ENCODE peak calls at places on chromosomes 13 and 19, in ten cellular contexts. One of them, this sample, is unnamed.
A peak's percentile ranks its signal among the peaks of the same experiment; 100 is the strongest.

GRCh38 chr19:17448190-17448967 is at the start of gene TMEM221:
- DNase-seq in neural progenitor cell: peak; percentile 83
- DNase-seq in NCI-H226: peak; percentile 34
- DNase-seq in HS-5: no peak
- DNase-seq in activated naive CD4-positive, alpha-beta T cell: peak; percentile 56
- DNase-seq in hepatic stellate cell: peak; percentile 72
- DNase-seq in H54: no peak
- DNase-seq in mucosa of descending colon: peak; percentile 61
- DNase-seq in GM19239: peak; percentile 60
- DNase-seq in A172: no peak
- DNase-seq in this sample: no peak

GRCh38 chr13:64078025-64078424 is 2662.4 kb upstream of the PCDH20 start:
- DNase-seq in neural progenitor cell: no peak
- DNase-seq in NCI-H226: no peak
- DNase-seq in HS-5: no peak
- DNase-seq in activated naive CD4-positive, alpha-beta T cell: no peak
- DNase-seq in hepatic stellate cell: no peak
- DNase-seq in H54: no peak
- DNase-seq in mucosa of descending colon: no peak
- DNase-seq in GM19239: no peak
- DNase-seq in A172: no peak
- DNase-seq in this sample: no peak

GRCh38 chr19:46886546-46887239 is 25.9 kb downstream of the ARHGAP35 start:
- DNase-seq in neural progenitor cell: no peak
- DNase-seq in NCI-H226: peak; percentile 70
- DNase-seq in HS-5: no peak
- DNase-seq in activated naive CD4-positive, alpha-beta T cell: no peak
- DNase-seq in hepatic stellate cell: no peak
- DNase-seq in H54: no peak
- DNase-seq in mucosa of descending colon: no peak
- DNase-seq in GM19239: no peak
- DNase-seq in A172: peak; percentile 25
- DNase-seq in this sample: no peak

GRCh38 chr19:53991224-53992113 is at the start of gene CACNG6:
- DNase-seq in neural progenitor cell: peak; percentile 72
- DNase-seq in NCI-H226: peak; percentile 43
- DNase-seq in HS-5: no peak
- DNase-seq in activated naive CD4-positive, alpha-beta T cell: no peak
- DNase-seq in hepatic stellate cell: peak; percentile 63
- DNase-seq in H54: peak; percentile 95
- DNase-seq in mucosa of descending colon: no peak
- DNase-seq in GM19239: no peak
- DNase-seq in A172: peak; percentile 61
- DNase-seq in this sample: no peak

GRCh38 chr13:98220188-98220765 is 43.2 kb upstream of the RNF113B start:
- DNase-seq in neural progenitor cell: no peak
- DNase-seq in NCI-H226: no peak
- DNase-seq in HS-5: no peak
- DNase-seq in activated naive CD4-positive, alpha-beta T cell: no peak
- DNase-seq in hepatic stellate cell: no peak
- DNase-seq in H54: no peak
- DNase-seq in mucosa of descending colon: no peak
- DNase-seq in GM19239: no peak
- DNase-seq in A172: no peak
- DNase-seq in this sample: no peak

GRCh38 chr13:28220166-28220565 is 81.8 kb downstream of the PAN3 start:
- DNase-seq in neural progenitor cell: no peak
- DNase-seq in NCI-H226: peak; percentile 1
- DNase-seq in HS-5: no peak
- DNase-seq in activated naive CD4-positive, alpha-beta T cell: no peak
- DNase-seq in hepatic stellate cell: no peak
- DNase-seq in H54: no peak
- DNase-seq in mucosa of descending colon: no peak
- DNase-seq in GM19239: no peak
- DNase-seq in A172: no peak
- DNase-seq in this sample: no peak

GRCh38 chr13:25901460-25902376 is 150.1 kb downstream of the SHISA2 start:
- DNase-seq in neural progenitor cell: no peak
- DNase-seq in NCI-H226: peak; percentile 74
- DNase-seq in HS-5: peak; percentile 49
- DNase-seq in activated naive CD4-positive, alpha-beta T cell: no peak
- DNase-seq in hepatic stellate cell: no peak
- DNase-seq in H54: no peak
- DNase-seq in mucosa of descending colon: no peak
- DNase-seq in GM19239: peak; percentile 10
- DNase-seq in A172: peak; percentile 87
- DNase-seq in this sample: peak; percentile 64

GRCh38 chr19:1510442-1510806 is 2.4 kb downstream of the ADAMTSL5 start:
- DNase-seq in neural progenitor cell: peak; percentile 65
- DNase-seq in NCI-H226: no peak
- DNase-seq in HS-5: no peak
- DNase-seq in activated naive CD4-positive, alpha-beta T cell: no peak
- DNase-seq in hepatic stellate cell: no peak
- DNase-seq in H54: no peak
- DNase-seq in mucosa of descending colon: no peak
- DNase-seq in GM19239: no peak
- DNase-seq in A172: no peak
- DNase-seq in this sample: no peak

GRCh38 chr13:75384881-75385707 is 96.9 kb downstream of the TBC1D4 start:
- DNase-seq in neural progenitor cell: no peak
- DNase-seq in NCI-H226: no peak
- DNase-seq in HS-5: no peak
- DNase-seq in activated naive CD4-positive, alpha-beta T cell: no peak
- DNase-seq in hepatic stellate cell: no peak
- DNase-seq in H54: no peak
- DNase-seq in mucosa of descending colon: no peak
- DNase-seq in GM19239: no peak
- DNase-seq in A172: no peak
- DNase-seq in this sample: no peak

GRCh38 chr19:18173054-18173571 is 500 bp upstream of the IFI30 start:
- DNase-seq in neural progenitor cell: no peak
- DNase-seq in NCI-H226: no peak
- DNase-seq in HS-5: no peak
- DNase-seq in activated naive CD4-positive, alpha-beta T cell: no peak
- DNase-seq in hepatic stellate cell: peak; percentile 89
- DNase-seq in H54: no peak
- DNase-seq in mucosa of descending colon: peak; percentile 87
- DNase-seq in GM19239: no peak
- DNase-seq in A172: no peak
- DNase-seq in this sample: no peak

GRCh38 chr13:61410669-61411297 is 4.9 kb downstream of the PCDH20 start:
- DNase-seq in neural progenitor cell: peak; percentile 16
- DNase-seq in NCI-H226: no peak
- DNase-seq in HS-5: no peak
- DNase-seq in activated naive CD4-positive, alpha-beta T cell: no peak
- DNase-seq in hepatic stellate cell: no peak
- DNase-seq in H54: no peak
- DNase-seq in mucosa of descending colon: no peak
- DNase-seq in GM19239: no peak
- DNase-seq in A172: no peak
- DNase-seq in this sample: no peak

GRCh38 chr19:7947939-7948338 is 4.5 kb upstream of the TIMM44 start:
- DNase-seq in neural progenitor cell: no peak
- DNase-seq in NCI-H226: peak; percentile 75
- DNase-seq in HS-5: no peak
- DNase-seq in activated naive CD4-positive, alpha-beta T cell: no peak
- DNase-seq in hepatic stellate cell: no peak
- DNase-seq in H54: no peak
- DNase-seq in mucosa of descending colon: no peak
- DNase-seq in GM19239: no peak
- DNase-seq in A172: no peak
- DNase-seq in this sample: peak; percentile 35

GRCh38 chr13:26688286-26688685 is 72.3 kb downstream of the GPR12 start:
- DNase-seq in neural progenitor cell: no peak
- DNase-seq in NCI-H226: no peak
- DNase-seq in HS-5: no peak
- DNase-seq in activated naive CD4-positive, alpha-beta T cell: no peak
- DNase-seq in hepatic stellate cell: no peak
- DNase-seq in H54: no peak
- DNase-seq in mucosa of descending colon: no peak
- DNase-seq in GM19239: no peak
- DNase-seq in A172: no peak
- DNase-seq in this sample: no peak

GRCh38 chr19:49441960-49442350 is 628 bp upstream of the SLC17A7 start:
- DNase-seq in neural progenitor cell: no peak
- DNase-seq in NCI-H226: no peak
- DNase-seq in HS-5: no peak
- DNase-seq in activated naive CD4-positive, alpha-beta T cell: no peak
- DNase-seq in hepatic stellate cell: no peak
- DNase-seq in H54: no peak
- DNase-seq in mucosa of descending colon: no peak
- DNase-seq in GM19239: no peak
- DNase-seq in A172: no peak
- DNase-seq in this sample: no peak

GRCh38 chr19:50629801-50630200 is 9.9 kb downstream of the SYT3 start:
- DNase-seq in neural progenitor cell: no peak
- DNase-seq in NCI-H226: no peak
- DNase-seq in HS-5: no peak
- DNase-seq in activated naive CD4-positive, alpha-beta T cell: no peak
- DNase-seq in hepatic stellate cell: no peak
- DNase-seq in H54: no peak
- DNase-seq in mucosa of descending colon: no peak
- DNase-seq in GM19239: no peak
- DNase-seq in A172: no peak
- DNase-seq in this sample: no peak

GRCh38 chr19:1374250-1374577 is 9.5 kb upstream of the NDUFS7 start:
- DNase-seq in neural progenitor cell: no peak
- DNase-seq in NCI-H226: no peak
- DNase-seq in HS-5: no peak
- DNase-seq in activated naive CD4-positive, alpha-beta T cell: no peak
- DNase-seq in hepatic stellate cell: no peak
- DNase-seq in H54: no peak
- DNase-seq in mucosa of descending colon: no peak
- DNase-seq in GM19239: no peak
- DNase-seq in A172: no peak
- DNase-seq in this sample: no peak

GRCh38 chr19:13164370-13165090 is 14.3 kb downstream of the IER2 start:
- DNase-seq in neural progenitor cell: peak; percentile 92
- DNase-seq in NCI-H226: peak; percentile 64
- DNase-seq in HS-5: no peak
- DNase-seq in activated naive CD4-positive, alpha-beta T cell: peak; percentile 49
- DNase-seq in hepatic stellate cell: peak; percentile 38
- DNase-seq in H54: no peak
- DNase-seq in mucosa of descending colon: peak; percentile 84
- DNase-seq in GM19239: no peak
- DNase-seq in A172: peak; percentile 94
- DNase-seq in this sample: peak; percentile 61

GRCh38 chr13:40562975-40563349 is 103.5 kb downstream of the FOXO1 start:
- DNase-seq in neural progenitor cell: no peak
- DNase-seq in NCI-H226: no peak
- DNase-seq in HS-5: no peak
- DNase-seq in activated naive CD4-positive, alpha-beta T cell: no peak
- DNase-seq in hepatic stellate cell: no peak
- DNase-seq in H54: no peak
- DNase-seq in mucosa of descending colon: no peak
- DNase-seq in GM19239: no peak
- DNase-seq in A172: peak; percentile 60
- DNase-seq in this sample: peak; percentile 57

GRCh38 chr19:14434543-14435319 is 1.6 kb downstream of the PKN1 start:
- DNase-seq in neural progenitor cell: no peak
- DNase-seq in NCI-H226: peak; percentile 94
- DNase-seq in HS-5: peak; percentile 36
- DNase-seq in activated naive CD4-positive, alpha-beta T cell: no peak
- DNase-seq in hepatic stellate cell: peak; percentile 73
- DNase-seq in H54: peak; percentile 79
- DNase-seq in mucosa of descending colon: peak; percentile 79
- DNase-seq in GM19239: no peak
- DNase-seq in A172: peak; percentile 98
- DNase-seq in this sample: peak; percentile 89

GRCh38 chr19:47895165-47895782 is 9.2 kb upstream of the SULT2A1 start:
- DNase-seq in neural progenitor cell: no peak
- DNase-seq in NCI-H226: no peak
- DNase-seq in HS-5: no peak
- DNase-seq in activated naive CD4-positive, alpha-beta T cell: no peak
- DNase-seq in hepatic stellate cell: no peak
- DNase-seq in H54: no peak
- DNase-seq in mucosa of descending colon: no peak
- DNase-seq in GM19239: no peak
- DNase-seq in A172: no peak
- DNase-seq in this sample: no peak

GRCh38 chr13:71797487-71797886 is 69.5 kb downstream of the DACH1 start:
- DNase-seq in neural progenitor cell: no peak
- DNase-seq in NCI-H226: no peak
- DNase-seq in HS-5: no peak
- DNase-seq in activated naive CD4-positive, alpha-beta T cell: no peak
- DNase-seq in hepatic stellate cell: no peak
- DNase-seq in H54: no peak
- DNase-seq in mucosa of descending colon: no peak
- DNase-seq in GM19239: no peak
- DNase-seq in A172: no peak
- DNase-seq in this sample: no peak

GRCh38 chr13:52695856-52696255 is 43.2 kb downstream of the SUGT1 start:
- DNase-seq in neural progenitor cell: no peak
- DNase-seq in NCI-H226: peak; percentile 5
- DNase-seq in HS-5: no peak
- DNase-seq in activated naive CD4-positive, alpha-beta T cell: no peak
- DNase-seq in hepatic stellate cell: no peak
- DNase-seq in H54: no peak
- DNase-seq in mucosa of descending colon: no peak
- DNase-seq in GM19239: no peak
- DNase-seq in A172: no peak
- DNase-seq in this sample: no peak

GRCh38 chr19:53868091-53868891 is 608 bp downstream of the MYADM start:
- DNase-seq in neural progenitor cell: peak; percentile 73
- DNase-seq in NCI-H226: peak; percentile 87
- DNase-seq in HS-5: no peak
- DNase-seq in activated naive CD4-positive, alpha-beta T cell: peak; percentile 30
- DNase-seq in hepatic stellate cell: peak; percentile 89
- DNase-seq in H54: peak; percentile 94
- DNase-seq in mucosa of descending colon: peak; percentile 84
- DNase-seq in GM19239: no peak
- DNase-seq in A172: peak; percentile 83
- DNase-seq in this sample: peak; percentile 53

GRCh38 chr19:33227870-33228599 is 2.4 kb upstream of the SLC7A10 start:
- DNase-seq in neural progenitor cell: no peak
- DNase-seq in NCI-H226: no peak
- DNase-seq in HS-5: no peak
- DNase-seq in activated naive CD4-positive, alpha-beta T cell: no peak
- DNase-seq in hepatic stellate cell: no peak
- DNase-seq in H54: no peak
- DNase-seq in mucosa of descending colon: no peak
- DNase-seq in GM19239: no peak
- DNase-seq in A172: no peak
- DNase-seq in this sample: no peak

GRCh38 chr13:74306496-74306895 is 172.3 kb upstream of the KLF12 start:
- DNase-seq in neural progenitor cell: no peak
- DNase-seq in NCI-H226: no peak
- DNase-seq in HS-5: no peak
- DNase-seq in activated naive CD4-positive, alpha-beta T cell: no peak
- DNase-seq in hepatic stellate cell: no peak
- DNase-seq in H54: no peak
- DNase-seq in mucosa of descending colon: no peak
- DNase-seq in GM19239: no peak
- DNase-seq in A172: no peak
- DNase-seq in this sample: no peak

GRCh38 chr13:78241278-78241919 is 322.8 kb upstream of the EDNRB start:
- DNase-seq in neural progenitor cell: peak; percentile 78
- DNase-seq in NCI-H226: peak; percentile 55
- DNase-seq in HS-5: peak; percentile 4
- DNase-seq in activated naive CD4-positive, alpha-beta T cell: no peak
- DNase-seq in hepatic stellate cell: peak; percentile 4
- DNase-seq in H54: peak; percentile 5
- DNase-seq in mucosa of descending colon: no peak
- DNase-seq in GM19239: peak; percentile 1
- DNase-seq in A172: peak; percentile 29
- DNase-seq in this sample: no peak

GRCh38 chr19:41422955-41423354 is 4.2 kb downstream of the B3GNT8 start:
- DNase-seq in neural progenitor cell: no peak
- DNase-seq in NCI-H226: no peak
- DNase-seq in HS-5: no peak
- DNase-seq in activated naive CD4-positive, alpha-beta T cell: no peak
- DNase-seq in hepatic stellate cell: no peak
- DNase-seq in H54: no peak
- DNase-seq in mucosa of descending colon: no peak
- DNase-seq in GM19239: no peak
- DNase-seq in A172: no peak
- DNase-seq in this sample: no peak

GRCh38 chr19:21947775-21948174 is 63.0 kb downstream of the ZNF208 start:
- DNase-seq in neural progenitor cell: no peak
- DNase-seq in NCI-H226: no peak
- DNase-seq in HS-5: no peak
- DNase-seq in activated naive CD4-positive, alpha-beta T cell: no peak
- DNase-seq in hepatic stellate cell: no peak
- DNase-seq in H54: no peak
- DNase-seq in mucosa of descending colon: no peak
- DNase-seq in GM19239: no peak
- DNase-seq in A172: no peak
- DNase-seq in this sample: no peak